ENCODE peak calls at places on chromosomes 13 and 19, in six cellular contexts. One of them, this sample, is unnamed.

GRCh38 chr13:113411216-113412023 is 41.9 kb downstream of the ADPRHL1 start:
- DNase-seq in H1: no peak
- DNase-seq in mesenchymal stem cell: peak; percentile 91
- DNase-seq in neuronal stem cell: no peak
- DNase-seq in H9: no peak
- DNase-seq in mesendoderm: no peak
- DNase-seq in this sample: peak; percentile 99

GRCh38 chr13:102291587-102292218 is 110.1 kb downstream of the FGF14 start:
- DNase-seq in H1: no peak
- DNase-seq in H9: peak; percentile 33
- DNase-seq in mesendoderm: peak; percentile 46
- DNase-seq in neuronal stem cell: no peak
- DNase-seq in mesenchymal stem cell: peak; percentile 40
- DNase-seq in this sample: peak; percentile 27

GRCh38 chr13:42355841-42356575 is 84.1 kb downstream of the AKAP11 start:
- DNase-seq in neuronal stem cell: no peak
- DNase-seq in mesenchymal stem cell: no peak
- DNase-seq in mesendoderm: no peak
- DNase-seq in H1: no peak
- DNase-seq in H9: no peak
- DNase-seq in this sample: no peak

GRCh38 chr13:30113983-30114491 is 193.3 kb downstream of the KATNAL1 start:
- DNase-seq in H9: peak; percentile 32
- DNase-seq in neuronal stem cell: no peak
- DNase-seq in mesenchymal stem cell: no peak
- DNase-seq in H1: peak; percentile 49
- DNase-seq in mesendoderm: peak; percentile 49
- DNase-seq in this sample: no peak

GRCh38 chr19:10603873-10604459 is 16.9 kb upstream of the AP1M2 start:
- DNase-seq in neuronal stem cell: no peak
- DNase-seq in H1: no peak
- DNase-seq in H9: no peak
- DNase-seq in mesendoderm: peak; percentile 42
- DNase-seq in mesenchymal stem cell: peak; percentile 48
- DNase-seq in this sample: no peak

GRCh38 chr13:27182844-27183497 is 11.4 kb upstream of the USP12 start:
- DNase-seq in mesendoderm: peak; percentile 46
- DNase-seq in neuronal stem cell: no peak
- DNase-seq in mesenchymal stem cell: peak; percentile 98
- DNase-seq in H9: no peak
- DNase-seq in H1: no peak
- DNase-seq in this sample: peak; percentile 95

GRCh38 chr19:58575183-58576041 is 2.3 kb upstream of the MZF1 start:
- DNase-seq in neuronal stem cell: peak; percentile 91
- DNase-seq in mesendoderm: peak; percentile 97
- DNase-seq in H1: peak; percentile 87
- DNase-seq in mesenchymal stem cell: peak; percentile 97
- DNase-seq in H9: peak; percentile 91
- DNase-seq in this sample: peak; percentile 85

GRCh38 chr13:41467546-41467945 is 10.2 kb downstream of the RGCC start:
- DNase-seq in mesendoderm: no peak
- DNase-seq in H1: no peak
- DNase-seq in neuronal stem cell: no peak
- DNase-seq in mesenchymal stem cell: no peak
- DNase-seq in H9: no peak
- DNase-seq in this sample: no peak

GRCh38 chr19:2574971-2575630 is 99.2 kb downstream of the GADD45B start:
- DNase-seq in mesenchymal stem cell: no peak
- DNase-seq in neuronal stem cell: no peak
- DNase-seq in H9: no peak
- DNase-seq in H1: no peak
- DNase-seq in mesendoderm: no peak
- DNase-seq in this sample: no peak

GRCh38 chr13:107301724-107302374 is 733.9 kb upstream of the ARGLU1 start:
- DNase-seq in neuronal stem cell: peak; percentile 20
- DNase-seq in H9: peak; percentile 29
- DNase-seq in mesendoderm: peak; percentile 56
- DNase-seq in H1: no peak
- DNase-seq in mesenchymal stem cell: peak; percentile 35
- DNase-seq in this sample: no peak

GRCh38 chr19:38197937-38198704 is 25.9 kb downstream of the DPF1 start:
- DNase-seq in neuronal stem cell: no peak
- DNase-seq in H1: no peak
- DNase-seq in H9: peak; percentile 26
- DNase-seq in mesenchymal stem cell: no peak
- DNase-seq in mesendoderm: no peak
- DNase-seq in this sample: no peak

GRCh38 chr13:34035178-34035577 is 217.2 kb downstream of the RFC3 start:
- DNase-seq in H9: no peak
- DNase-seq in mesendoderm: no peak
- DNase-seq in neuronal stem cell: no peak
- DNase-seq in H1: no peak
- DNase-seq in mesenchymal stem cell: no peak
- DNase-seq in this sample: no peak

GRCh38 chr13:25175026-25175425 is 2.9 kb upstream of the AMER2 start:
- DNase-seq in H9: no peak
- DNase-seq in mesenchymal stem cell: no peak
- DNase-seq in neuronal stem cell: no peak
- DNase-seq in mesendoderm: no peak
- DNase-seq in H1: no peak
- DNase-seq in this sample: no peak

GRCh38 chr13:51518847-51519246 is 65.4 kb upstream of the WDFY2 start:
- DNase-seq in H1: no peak
- DNase-seq in H9: no peak
- DNase-seq in mesenchymal stem cell: no peak
- DNase-seq in neuronal stem cell: no peak
- DNase-seq in mesendoderm: peak; percentile 32
- DNase-seq in this sample: peak; percentile 40

GRCh38 chr13:112831196-112831595 is 137.8 kb upstream of the MCF2L start:
- DNase-seq in mesendoderm: no peak
- DNase-seq in H9: no peak
- DNase-seq in mesenchymal stem cell: no peak
- DNase-seq in neuronal stem cell: no peak
- DNase-seq in H1: no peak
- DNase-seq in this sample: no peak

GRCh38 chr19:8209965-8210659 is 942 bp downstream of the CERS4 start:
- DNase-seq in mesendoderm: no peak
- DNase-seq in H9: no peak
- DNase-seq in H1: no peak
- DNase-seq in neuronal stem cell: no peak
- DNase-seq in mesenchymal stem cell: no peak
- DNase-seq in this sample: no peak

GRCh38 chr13:44591316-44591715 is 15.2 kb upstream of the TSC22D1 start:
- DNase-seq in mesendoderm: peak; percentile 23
- DNase-seq in mesenchymal stem cell: no peak
- DNase-seq in H1: peak; percentile 77
- DNase-seq in neuronal stem cell: no peak
- DNase-seq in H9: peak; percentile 92
- DNase-seq in this sample: no peak

GRCh38 chr13:83618966-83619365 is 263.3 kb downstream of the SLITRK1 start:
- DNase-seq in mesenchymal stem cell: no peak
- DNase-seq in H9: no peak
- DNase-seq in mesendoderm: no peak
- DNase-seq in neuronal stem cell: no peak
- DNase-seq in H1: no peak
- DNase-seq in this sample: no peak

GRCh38 chr13:33119886-33120543 is 103.8 kb downstream of the KL start:
- DNase-seq in mesenchymal stem cell: no peak
- DNase-seq in H1: no peak
- DNase-seq in mesendoderm: no peak
- DNase-seq in H9: no peak
- DNase-seq in neuronal stem cell: no peak
- DNase-seq in this sample: peak; percentile 39

GRCh38 chr19:29535432-29535831 is 9.6 kb downstream of the VSTM2B start:
- DNase-seq in H1: peak; percentile 40
- DNase-seq in H9: peak; percentile 23
- DNase-seq in mesendoderm: no peak
- DNase-seq in mesenchymal stem cell: no peak
- DNase-seq in neuronal stem cell: no peak
- DNase-seq in this sample: no peak

GRCh38 chr13:50989476-50989875 is 79.9 kb downstream of the RNASEH2B start:
- DNase-seq in H1: no peak
- DNase-seq in mesenchymal stem cell: peak; percentile 50
- DNase-seq in mesendoderm: peak; percentile 61
- DNase-seq in neuronal stem cell: no peak
- DNase-seq in H9: peak; percentile 55
- DNase-seq in this sample: no peak

GRCh38 chr13:109155301-109155761 is 525.9 kb downstream of the MYO16 start:
- DNase-seq in neuronal stem cell: no peak
- DNase-seq in H1: no peak
- DNase-seq in mesendoderm: no peak
- DNase-seq in mesenchymal stem cell: peak; percentile 95
- DNase-seq in H9: no peak
- DNase-seq in this sample: peak; percentile 50
- H3K27ac ChIP-seq in neuronal stem cell: no peak overlapping the region
- H3K27ac ChIP-seq in H1: no peak overlapping the region
- H3K27ac ChIP-seq in mesendoderm: no peak overlapping the region
- H3K27ac ChIP-seq in mesenchymal stem cell: peak overlapping the region; percentile 98
- H3K27ac ChIP-seq in H9: no peak overlapping the region
- H3K27ac ChIP-seq in this sample: peak overlapping the region; percentile 72

GRCh38 chr19:31385744-31386143 is 36.5 kb upstream of the TSHZ3 start:
- DNase-seq in mesendoderm: no peak
- DNase-seq in H1: no peak
- DNase-seq in mesenchymal stem cell: no peak
- DNase-seq in H9: no peak
- DNase-seq in neuronal stem cell: no peak
- DNase-seq in this sample: no peak

GRCh38 chr19:31383553-31383952 is 34.3 kb upstream of the TSHZ3 start:
- DNase-seq in mesendoderm: no peak
- DNase-seq in mesenchymal stem cell: no peak
- DNase-seq in H1: no peak
- DNase-seq in neuronal stem cell: no peak
- DNase-seq in H9: no peak
- DNase-seq in this sample: no peak

GRCh38 chr19:31389874-31390273 is 40.6 kb upstream of the TSHZ3 start:
- DNase-seq in H9: no peak
- DNase-seq in mesenchymal stem cell: no peak
- DNase-seq in H1: no peak
- DNase-seq in mesendoderm: no peak
- DNase-seq in neuronal stem cell: no peak
- DNase-seq in this sample: no peak

GRCh38 chr19:31387662-31388175 is 38.5 kb upstream of the TSHZ3 start:
- DNase-seq in neuronal stem cell: peak; percentile 90
- DNase-seq in mesendoderm: no peak
- DNase-seq in H1: no peak
- DNase-seq in H9: no peak
- DNase-seq in mesenchymal stem cell: no peak
- DNase-seq in this sample: no peak

DNA sequence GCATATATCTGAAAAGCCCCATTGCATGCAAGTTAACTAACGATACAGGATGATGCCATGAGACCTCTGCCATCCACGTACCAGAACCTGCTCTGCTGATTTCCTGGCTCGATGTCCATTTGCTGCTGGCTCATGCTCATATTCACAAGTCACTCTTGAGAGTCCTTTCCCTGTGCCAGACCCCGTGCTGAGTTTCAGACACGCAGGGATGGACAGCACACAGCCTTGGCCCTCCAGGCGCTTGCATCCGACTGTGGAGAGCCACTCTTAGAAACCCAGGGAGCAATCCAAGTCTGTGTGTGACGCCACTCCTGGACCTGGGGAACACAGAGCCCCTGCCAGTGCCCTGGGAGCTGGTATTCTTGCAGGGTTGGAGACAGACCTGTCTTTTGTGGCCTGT is 37.6 kb upstream of the TSHZ3 start:
- DNase-seq in H1: no peak
- DNase-seq in mesenchymal stem cell: no peak
- DNase-seq in H9: no peak
- DNase-seq in neuronal stem cell: no peak
- DNase-seq in mesendoderm: no peak
- DNase-seq in this sample: no peak
- H2BK15ac ChIP-seq in H1: no peak overlapping the region
- H2BK15ac ChIP-seq in mesenchymal stem cell: no peak overlapping the region
- H2BK15ac ChIP-seq in H9: no peak overlapping the region
- H2BK15ac ChIP-seq in neuronal stem cell: no peak overlapping the region
- H2BK15ac ChIP-seq in mesendoderm: no peak overlapping the region
- H2BK15ac ChIP-seq in this sample: no peak overlapping the region

DNA sequence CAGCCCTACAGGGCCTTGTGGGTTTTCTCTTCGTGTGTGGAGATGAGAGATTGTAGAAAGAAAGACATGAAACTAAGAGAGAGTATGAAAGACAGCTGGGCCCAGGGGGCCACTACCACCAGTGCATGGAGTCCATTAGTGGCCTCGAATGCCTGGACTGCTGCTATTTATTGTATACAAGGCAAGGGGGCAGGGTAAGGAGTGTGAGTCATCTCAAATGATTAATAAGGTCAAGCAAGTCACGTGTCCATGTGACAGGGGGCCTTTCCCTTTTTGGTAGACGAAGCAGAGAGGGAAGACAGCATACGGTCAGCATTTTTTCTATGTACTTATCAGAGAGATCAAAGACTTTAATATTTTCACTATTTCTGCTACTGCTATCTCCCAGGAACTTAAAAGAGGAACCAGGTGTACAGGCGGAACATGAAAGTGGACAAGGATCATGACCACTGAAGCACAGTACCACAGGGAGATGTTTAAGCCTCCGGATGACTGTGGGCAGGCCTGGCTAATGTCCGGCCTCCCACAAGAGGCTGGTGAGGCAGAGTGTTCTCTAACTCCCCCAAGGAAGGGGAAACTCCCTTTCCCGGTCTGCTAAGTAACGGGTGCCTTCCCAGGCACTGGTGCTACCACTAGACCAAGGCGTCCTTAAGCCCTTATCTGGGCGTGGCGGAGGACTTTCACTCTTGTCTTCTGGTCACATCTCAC is 25.5 kb downstream of the FGF21 start:
- DNase-seq in H9: no peak
- DNase-seq in mesenchymal stem cell: peak; percentile 92
- DNase-seq in H1: no peak
- DNase-seq in neuronal stem cell: no peak
- DNase-seq in mesendoderm: no peak
- DNase-seq in this sample: peak; percentile 58
- H3K27ac ChIP-seq in H9: no peak overlapping the region
- H3K27ac ChIP-seq in mesenchymal stem cell: no peak overlapping the region
- H3K27ac ChIP-seq in H1: no peak overlapping the region
- H3K27ac ChIP-seq in neuronal stem cell: no peak overlapping the region
- H3K27ac ChIP-seq in mesendoderm: no peak overlapping the region
- H3K27ac ChIP-seq in this sample: no peak overlapping the region

DNA sequence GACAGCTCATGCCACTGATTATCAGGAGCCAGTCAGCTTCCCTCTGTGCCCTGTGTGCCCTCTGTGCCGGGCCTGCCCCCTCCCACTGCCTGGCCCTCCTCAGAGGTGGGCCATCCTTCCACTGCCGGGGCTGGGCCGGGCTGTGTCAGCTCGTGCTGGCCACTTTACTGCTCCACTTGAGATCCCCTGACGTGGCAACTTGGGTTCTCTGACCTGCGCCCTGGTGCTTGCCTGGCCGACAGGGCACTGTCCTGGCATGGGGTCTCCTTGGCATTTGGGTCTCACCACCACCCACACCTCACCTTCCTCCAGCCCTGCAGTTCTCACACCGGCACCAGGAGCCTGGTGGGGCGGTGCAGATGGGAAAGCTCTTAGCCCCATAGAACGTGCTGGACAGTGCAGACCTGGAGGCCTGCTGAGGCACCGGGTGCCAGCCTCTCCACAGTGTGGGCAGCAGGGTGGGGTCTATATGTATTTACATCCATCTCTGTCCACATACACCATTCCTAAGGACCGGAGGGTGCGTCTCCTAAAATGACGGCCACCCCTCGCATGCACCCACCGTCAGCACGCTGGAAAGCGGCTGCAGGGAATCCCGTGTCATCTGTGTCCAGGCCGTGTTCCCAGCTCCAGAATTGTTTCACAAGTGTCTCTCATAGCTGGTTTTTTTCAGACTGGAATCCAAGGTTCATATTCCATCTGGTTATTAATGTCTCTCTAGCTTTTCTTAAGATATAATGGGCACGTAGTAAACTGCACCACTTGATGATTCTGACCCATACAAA is 11.8 kb downstream of the DAZAP1 start:
- DNase-seq in H1: no peak
- DNase-seq in mesenchymal stem cell: no peak
- DNase-seq in neuronal stem cell: no peak
- DNase-seq in mesendoderm: no peak
- DNase-seq in H9: no peak
- DNase-seq in this sample: no peak
- H2BK15ac ChIP-seq in H1: no peak overlapping the region
- H2BK15ac ChIP-seq in mesenchymal stem cell: no peak overlapping the region
- H2BK15ac ChIP-seq in neuronal stem cell: no peak overlapping the region
- H2BK15ac ChIP-seq in mesendoderm: no peak overlapping the region
- H2BK15ac ChIP-seq in H9: no peak overlapping the region
- H2BK15ac ChIP-seq in this sample: no peak overlapping the region

This sample was measured in IMR-90.